ENCODE peak calls at places on chromosomes 5 and 9, in five cellular contexts. One of them, this sample, is unnamed.

GRCh38 chr5:128236334-128236733 is 152.8 kb downstream of the SLC12A2 start:
- DNase-seq in activated B cell treated with CpG ODN at 0.5 μM for 24 hours: no peak
- DNase-seq in Calu3: no peak
- DNase-seq in psoas muscle: no peak
- DNase-seq in type B pancreatic cell: no peak
- DNase-seq in this sample: no peak

GRCh38 chr9:20022410-20022809 is 233.6 kb upstream of the SLC24A2 start:
- DNase-seq in activated B cell treated with CpG ODN at 0.5 μM for 24 hours: no peak
- DNase-seq in type B pancreatic cell: no peak
- DNase-seq in psoas muscle: no peak
- DNase-seq in Calu3: no peak
- DNase-seq in this sample: no peak

GRCh38 chr5:16456103-16456832 is 9.3 kb downstream of the ZNF622 start:
- DNase-seq in psoas muscle: peak
- DNase-seq in Calu3: peak
- DNase-seq in activated B cell treated with CpG ODN at 0.5 μM for 24 hours: no peak
- DNase-seq in type B pancreatic cell: no peak
- DNase-seq in this sample: peak

GRCh38 chr5:125276121-125276520 is 529.7 kb upstream of the ZNF608 start:
- DNase-seq in activated B cell treated with CpG ODN at 0.5 μM for 24 hours: no peak
- DNase-seq in type B pancreatic cell: no peak
- DNase-seq in Calu3: no peak
- DNase-seq in psoas muscle: no peak
- DNase-seq in this sample: no peak

GRCh38 chr5:32390819-32391591 is 53.5 kb downstream of the ZFR start:
- DNase-seq in Calu3: no peak
- DNase-seq in psoas muscle: no peak
- DNase-seq in type B pancreatic cell: no peak
- DNase-seq in activated B cell treated with CpG ODN at 0.5 μM for 24 hours: no peak
- DNase-seq in this sample: no peak

GRCh38 chr9:94909250-94909894 is 182.9 kb downstream of the AOPEP start:
- DNase-seq in type B pancreatic cell: no peak
- DNase-seq in psoas muscle: no peak
- DNase-seq in activated B cell treated with CpG ODN at 0.5 μM for 24 hours: no peak
- DNase-seq in Calu3: no peak
- DNase-seq in this sample: no peak

GRCh38 chr5:61600945-61601491 is 269.0 kb downstream of the ZSWIM6 start:
- DNase-seq in type B pancreatic cell: no peak
- DNase-seq in psoas muscle: no peak
- DNase-seq in activated B cell treated with CpG ODN at 0.5 μM for 24 hours: no peak
- DNase-seq in Calu3: no peak
- DNase-seq in this sample: no peak

GRCh38 chr9:134193912-134194535 is 29.7 kb upstream of the RNU6ATAC start:
- DNase-seq in psoas muscle: no peak
- DNase-seq in Calu3: no peak
- DNase-seq in activated B cell treated with CpG ODN at 0.5 μM for 24 hours: no peak
- DNase-seq in type B pancreatic cell: no peak
- DNase-seq in this sample: no peak

GRCh38 chr9:34993502-34994428 is 4.2 kb downstream of the DNAJB5 start:
- DNase-seq in Calu3: no peak
- DNase-seq in type B pancreatic cell: no peak
- DNase-seq in psoas muscle: peak
- DNase-seq in activated B cell treated with CpG ODN at 0.5 μM for 24 hours: no peak
- DNase-seq in this sample: peak

GRCh38 chr9:134992755-134993124 is 75.0 kb upstream of the FCN1 start:
- DNase-seq in Calu3: no peak
- DNase-seq in type B pancreatic cell: no peak
- DNase-seq in activated B cell treated with CpG ODN at 0.5 μM for 24 hours: no peak
- DNase-seq in psoas muscle: peak
- DNase-seq in this sample: no peak

GRCh38 chr9:68739631-68740174 is 34.7 kb downstream of the PIP5K1B start:
- DNase-seq in Calu3: peak
- DNase-seq in type B pancreatic cell: no peak
- DNase-seq in psoas muscle: no peak
- DNase-seq in activated B cell treated with CpG ODN at 0.5 μM for 24 hours: no peak
- DNase-seq in this sample: no peak

GRCh38 chr5:181219262-181220177 is 3.6 kb upstream of the TRIM41 start:
- DNase-seq in psoas muscle: no peak
- DNase-seq in activated B cell treated with CpG ODN at 0.5 μM for 24 hours: no peak
- DNase-seq in type B pancreatic cell: no peak
- DNase-seq in Calu3: no peak
- DNase-seq in this sample: no peak

GRCh38 chr5:55509768-55510522 is 24.8 kb downstream of the PLPP1 start:
- DNase-seq in Calu3: no peak
- DNase-seq in type B pancreatic cell: no peak
- DNase-seq in psoas muscle: no peak
- DNase-seq in activated B cell treated with CpG ODN at 0.5 μM for 24 hours: no peak
- DNase-seq in this sample: no peak

GRCh38 chr5:54531536-54531935 is 14.0 kb downstream of the SNX18 start:
- DNase-seq in type B pancreatic cell: no peak
- DNase-seq in activated B cell treated with CpG ODN at 0.5 μM for 24 hours: no peak
- DNase-seq in Calu3: no peak
- DNase-seq in psoas muscle: no peak
- DNase-seq in this sample: no peak

GRCh38 chr5:68320094-68320986 is 104.8 kb downstream of the PIK3R1 start:
- DNase-seq in activated B cell treated with CpG ODN at 0.5 μM for 24 hours: no peak
- DNase-seq in type B pancreatic cell: no peak
- DNase-seq in psoas muscle: no peak
- DNase-seq in Calu3: no peak
- DNase-seq in this sample: no peak

GRCh38 chr5:125408582-125409069 is 662.2 kb upstream of the ZNF608 start:
- DNase-seq in type B pancreatic cell: no peak
- DNase-seq in psoas muscle: no peak
- DNase-seq in Calu3: peak
- DNase-seq in activated B cell treated with CpG ODN at 0.5 μM for 24 hours: no peak
- DNase-seq in this sample: peak

GRCh38 chr5:10617103-10617502 is 53.2 kb downstream of the ANKRD33B start:
- DNase-seq in activated B cell treated with CpG ODN at 0.5 μM for 24 hours: no peak
- DNase-seq in psoas muscle: no peak
- DNase-seq in type B pancreatic cell: no peak
- DNase-seq in Calu3: no peak
- DNase-seq in this sample: no peak

GRCh38 chr9:81823672-81824554 is 104.3 kb upstream of the SPATA31D4 start:
- DNase-seq in Calu3: no peak
- DNase-seq in type B pancreatic cell: no peak
- DNase-seq in activated B cell treated with CpG ODN at 0.5 μM for 24 hours: no peak
- DNase-seq in psoas muscle: no peak
- DNase-seq in this sample: no peak

GRCh38 chr5:9653811-9654210 is 23.7 kb upstream of the TAS2R1 start:
- DNase-seq in type B pancreatic cell: no peak
- DNase-seq in psoas muscle: peak
- DNase-seq in activated B cell treated with CpG ODN at 0.5 μM for 24 hours: no peak
- DNase-seq in Calu3: no peak
- DNase-seq in this sample: peak

GRCh38 chr9:137460363-137461315 is 1.5 kb upstream of the NSMF start:
- DNase-seq in Calu3: no peak
- DNase-seq in psoas muscle: peak
- DNase-seq in activated B cell treated with CpG ODN at 0.5 μM for 24 hours: no peak
- DNase-seq in type B pancreatic cell: no peak
- DNase-seq in this sample: no peak

GRCh38 chr9:9790216-9790872 is 822.5 kb downstream of the PTPRD start:
- DNase-seq in activated B cell treated with CpG ODN at 0.5 μM for 24 hours: no peak
- DNase-seq in Calu3: peak
- DNase-seq in psoas muscle: no peak
- DNase-seq in type B pancreatic cell: no peak
- DNase-seq in this sample: peak

GRCh38 chr5:89967806-89968444 is 441.6 kb downstream of the CETN3 start:
- DNase-seq in type B pancreatic cell: no peak
- DNase-seq in psoas muscle: no peak
- DNase-seq in Calu3: no peak
- DNase-seq in activated B cell treated with CpG ODN at 0.5 μM for 24 hours: no peak
- DNase-seq in this sample: no peak

GRCh38 chr5:58582004-58582403 is 871 bp upstream of the RAB3C start:
- DNase-seq in activated B cell treated with CpG ODN at 0.5 μM for 24 hours: no peak
- DNase-seq in type B pancreatic cell: no peak
- DNase-seq in Calu3: peak
- DNase-seq in psoas muscle: no peak
- DNase-seq in this sample: peak

GRCh38 chr5:74579215-74579614 is 61.3 kb downstream of the ENC1 start:
- DNase-seq in activated B cell treated with CpG ODN at 0.5 μM for 24 hours: no peak
- DNase-seq in type B pancreatic cell: no peak
- DNase-seq in Calu3: no peak
- DNase-seq in psoas muscle: no peak
- DNase-seq in this sample: peak

GRCh38 chr5:24245821-24246220 is 399.0 kb downstream of the CDH10 start:
- DNase-seq in psoas muscle: no peak
- DNase-seq in activated B cell treated with CpG ODN at 0.5 μM for 24 hours: no peak
- DNase-seq in type B pancreatic cell: no peak
- DNase-seq in Calu3: no peak
- DNase-seq in this sample: no peak

GRCh38 chr9:27673626-27674025 is 100.3 kb upstream of the C9orf72 start:
- DNase-seq in Calu3: no peak
- DNase-seq in activated B cell treated with CpG ODN at 0.5 μM for 24 hours: no peak
- DNase-seq in type B pancreatic cell: no peak
- DNase-seq in psoas muscle: no peak
- DNase-seq in this sample: no peak

GRCh38 chr9:132597073-132597775 is 14.8 kb downstream of the BARHL1 start:
- DNase-seq in Calu3: no peak
- DNase-seq in psoas muscle: no peak
- DNase-seq in type B pancreatic cell: no peak
- DNase-seq in activated B cell treated with CpG ODN at 0.5 μM for 24 hours: no peak
- DNase-seq in this sample: peak

GRCh38 chr9:98611986-98612505 is 96.7 kb downstream of the GABBR2 start:
- DNase-seq in activated B cell treated with CpG ODN at 0.5 μM for 24 hours: no peak
- DNase-seq in Calu3: no peak
- DNase-seq in psoas muscle: no peak
- DNase-seq in type B pancreatic cell: no peak
- DNase-seq in this sample: no peak

GRCh38 chr9:6229604-6230003 is 14.0 kb downstream of the IL33 start:
- DNase-seq in psoas muscle: no peak
- DNase-seq in type B pancreatic cell: no peak
- DNase-seq in Calu3: no peak
- DNase-seq in activated B cell treated with CpG ODN at 0.5 μM for 24 hours: no peak
- DNase-seq in this sample: no peak

GRCh38 chr9:92312887-92313623 is 12.1 kb downstream of the NOL8 start:
- DNase-seq in type B pancreatic cell: no peak
- DNase-seq in activated B cell treated with CpG ODN at 0.5 μM for 24 hours: no peak
- DNase-seq in Calu3: no peak
- DNase-seq in psoas muscle: no peak
- DNase-seq in this sample: no peak

GRCh38 chr9:121598167-121599000 is 53.0 kb upstream of the DAB2IP start:
- DNase-seq in psoas muscle: peak
- DNase-seq in type B pancreatic cell: peak
- DNase-seq in activated B cell treated with CpG ODN at 0.5 μM for 24 hours: no peak
- DNase-seq in Calu3: peak
- DNase-seq in this sample: no peak
- TF ChIP-seq CTCF in psoas muscle: peak
- TF ChIP-seq CTCF in type B pancreatic cell: peak
- TF ChIP-seq CTCF in activated B cell treated with CpG ODN at 0.5 μM for 24 hours: no peak
- TF ChIP-seq CTCF in Calu3: no peak
- TF ChIP-seq CTCF in this sample: no peak

GRCh38 chr5:81817086-81817485 is 66.2 kb upstream of the SSBP2 start:
- DNase-seq in type B pancreatic cell: no peak
- DNase-seq in activated B cell treated with CpG ODN at 0.5 μM for 24 hours: no peak
- DNase-seq in psoas muscle: no peak
- DNase-seq in Calu3: no peak
- DNase-seq in this sample: no peak
- TF ChIP-seq CTCF in type B pancreatic cell: no peak
- TF ChIP-seq CTCF in activated B cell treated with CpG ODN at 0.5 μM for 24 hours: no peak
- TF ChIP-seq CTCF in psoas muscle: no peak
- TF ChIP-seq CTCF in Calu3: no peak
- TF ChIP-seq CTCF in this sample: no peak

DNA sequence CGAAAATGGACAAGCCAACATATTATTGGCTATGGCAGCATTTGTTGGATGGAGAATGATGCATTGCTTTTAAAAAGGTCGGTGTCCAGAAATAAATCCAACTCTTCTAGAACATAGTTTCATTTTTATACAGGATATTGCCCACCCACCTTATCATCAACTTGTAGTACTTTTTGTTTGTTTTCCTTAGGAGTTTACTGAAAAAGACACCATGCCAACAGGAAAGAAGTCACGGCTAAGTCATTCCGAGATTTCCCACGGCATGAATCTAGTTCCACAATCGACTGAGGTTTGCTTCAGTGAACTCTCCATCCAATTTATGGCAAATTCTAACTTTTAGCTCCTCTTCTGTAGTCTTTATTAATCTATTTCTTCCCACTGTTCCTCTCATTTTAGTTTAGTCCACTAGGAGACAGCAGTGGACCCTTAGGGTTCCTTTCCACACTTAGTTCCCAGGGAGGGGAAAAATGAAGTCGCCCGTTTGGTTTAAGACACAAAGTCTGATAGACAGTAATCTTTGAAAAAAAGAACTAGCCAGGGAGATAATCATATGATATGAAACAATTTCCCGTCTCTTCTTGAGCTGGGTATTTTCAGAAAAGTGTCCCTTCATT is 237.5 kb downstream of the AP3B1 start:
- DNase-seq in psoas muscle: no peak
- DNase-seq in Calu3: no peak
- DNase-seq in activated B cell treated with CpG ODN at 0.5 μM for 24 hours: no peak
- DNase-seq in type B pancreatic cell: no peak
- DNase-seq in this sample: no peak
- TF ChIP-seq CTCF in psoas muscle: no peak
- TF ChIP-seq CTCF in Calu3: no peak
- TF ChIP-seq CTCF in activated B cell treated with CpG ODN at 0.5 μM for 24 hours: no peak
- TF ChIP-seq CTCF in type B pancreatic cell: peak
- TF ChIP-seq CTCF in this sample: no peak

GRCh38 chr5:176744584-176744965 is 65.8 kb upstream of the UNC5A start:
- DNase-seq in activated B cell treated with CpG ODN at 0.5 μM for 24 hours: no peak
- DNase-seq in type B pancreatic cell: no peak
- DNase-seq in psoas muscle: no peak
- DNase-seq in Calu3: no peak
- DNase-seq in this sample: peak
- TF ChIP-seq CTCF in activated B cell treated with CpG ODN at 0.5 μM for 24 hours: no peak
- TF ChIP-seq CTCF in type B pancreatic cell: peak
- TF ChIP-seq CTCF in psoas muscle: no peak
- TF ChIP-seq CTCF in Calu3: peak
- TF ChIP-seq CTCF in this sample: no peak

DNA sequence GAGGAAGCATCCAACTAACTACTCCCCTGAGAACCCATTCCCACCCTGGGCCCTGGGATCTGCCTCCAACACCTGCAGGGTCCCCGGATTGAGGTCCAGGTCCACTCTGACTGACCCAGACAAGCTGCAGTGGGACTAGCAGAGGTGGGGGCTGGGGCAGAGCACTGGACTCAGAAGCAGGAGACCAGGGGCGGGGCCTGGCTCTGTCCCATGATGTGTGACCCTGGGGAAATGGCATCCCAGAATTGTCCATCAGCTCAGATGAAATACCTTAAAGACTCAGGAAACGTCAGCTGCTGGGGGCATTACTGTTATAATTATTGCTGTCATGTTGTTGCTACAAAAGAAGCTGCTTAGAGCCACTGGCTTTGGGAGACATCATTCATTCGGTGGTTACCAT is 202.4 kb downstream of the C9orf50 start:
- DNase-seq in activated B cell treated with CpG ODN at 0.5 μM for 24 hours: no peak
- DNase-seq in Calu3: no peak
- DNase-seq in type B pancreatic cell: no peak
- DNase-seq in psoas muscle: peak
- DNase-seq in this sample: no peak
- TF ChIP-seq CTCF in activated B cell treated with CpG ODN at 0.5 μM for 24 hours: no peak
- TF ChIP-seq CTCF in Calu3: no peak
- TF ChIP-seq CTCF in type B pancreatic cell: no peak
- TF ChIP-seq CTCF in psoas muscle: no peak
- TF ChIP-seq CTCF in this sample: no peak

GRCh38 chr5:118042076-118042475 is 946.3 kb downstream of the DTWD2 start:
- DNase-seq in activated B cell treated with CpG ODN at 0.5 μM for 24 hours: no peak
- DNase-seq in type B pancreatic cell: no peak
- DNase-seq in Calu3: no peak
- DNase-seq in psoas muscle: no peak
- DNase-seq in this sample: no peak
- TF ChIP-seq CTCF in activated B cell treated with CpG ODN at 0.5 μM for 24 hours: no peak
- TF ChIP-seq CTCF in type B pancreatic cell: peak
- TF ChIP-seq CTCF in Calu3: no peak
- TF ChIP-seq CTCF in psoas muscle: no peak
- TF ChIP-seq CTCF in this sample: no peak

This sample was measured in GM13976.